ENCODE peak calls at places on chromosomes 4 and X, in ten cellular contexts. X is H1, U is tibial artery, L is heart left ventricle, Z is OCI-LY7, C is mammary epithelial cell, V is ovary, T is IMR-90, O is Caco-2, M is breast epithelium. N is an unnamed sample. For H3K4me1, the result is how much of the 10 kb centered on the place peaks cover.

GRCh38 chrX:97597954-97598353 is 714.2 kb downstream of the RPA4 start:
- DNase-seq in L (no peak), U (no peak), C (no peak), T (no peak), V (no peak), O (no peak), X (no peak), M (no peak), Z (no peak), N (no peak)

GRCh38 chrX:47619486-47620302 is at the start of gene SYN1:
- DNase-seq in M (peak), C (peak), Z (no peak), V (peak), X (peak), O (no peak), T (peak), L (peak), U (peak), N (peak)

GRCh38 chr4:128335541-128335940 is 47.9 kb upstream of the PGRMC2 start:
- DNase-seq in T (no peak), C (peak), X (no peak), U (no peak), V (no peak), M (no peak), Z (no peak), L (no peak), O (no peak), N (no peak)

GRCh38 chr4:169202143-169202699 is 68.5 kb downstream of the SH3RF1 start:
- DNase-seq in V (no peak), M (no peak), L (no peak), X (no peak), T (no peak), O (no peak), U (no peak), Z (no peak), C (no peak), N (no peak)

GRCh38 chr4:154254999-154255398 is 236.6 kb downstream of the DCHS2 start:
- DNase-seq in U (no peak), X (no peak), O (no peak), M (no peak), C (no peak), Z (peak), L (no peak), T (no peak), V (no peak), N (no peak)

GRCh38 chr4:94014484-94015136 is 186.1 kb downstream of the ATOH1 start:
- DNase-seq in Z (no peak), T (no peak), O (no peak), M (no peak), L (no peak), V (no peak), C (no peak), U (no peak), X (no peak), N (no peak)

GRCh38 chr4:182250446-182250845 is 7.2 kb downstream of the TENM3 start:
- DNase-seq in V (no peak), X (no peak), U (no peak), L (no peak), M (no peak), C (peak), Z (no peak), O (no peak), T (no peak), N (no peak)

GRCh38 chr4:65669981-65670330 is 333 bp downstream of the EPHA5 start:
- DNase-seq in X (no peak), T (no peak), Z (no peak), M (no peak), U (no peak), V (no peak), O (no peak), L (no peak), C (no peak), N (no peak)

GRCh38 chr4:142614621-142615323 is 231.3 kb downstream of the INPP4B start:
- DNase-seq in O (no peak), C (peak), L (no peak), Z (no peak), U (no peak), M (no peak), X (no peak), V (no peak), T (peak), N (no peak)

GRCh38 chr4:61401771-61402170 is 201.6 kb downstream of the ADGRL3 start:
- DNase-seq in O (no peak), T (no peak), X (no peak), V (no peak), C (no peak), U (no peak), M (no peak), Z (no peak), L (no peak), N (no peak)

GRCh38 chrX:71365876-71366673 is at the start of gene TAF1:
- DNase-seq in V (peak), Z (peak), X (peak), U (peak), T (peak), M (peak), O (peak), L (peak), C (peak), N (peak)

DNA sequence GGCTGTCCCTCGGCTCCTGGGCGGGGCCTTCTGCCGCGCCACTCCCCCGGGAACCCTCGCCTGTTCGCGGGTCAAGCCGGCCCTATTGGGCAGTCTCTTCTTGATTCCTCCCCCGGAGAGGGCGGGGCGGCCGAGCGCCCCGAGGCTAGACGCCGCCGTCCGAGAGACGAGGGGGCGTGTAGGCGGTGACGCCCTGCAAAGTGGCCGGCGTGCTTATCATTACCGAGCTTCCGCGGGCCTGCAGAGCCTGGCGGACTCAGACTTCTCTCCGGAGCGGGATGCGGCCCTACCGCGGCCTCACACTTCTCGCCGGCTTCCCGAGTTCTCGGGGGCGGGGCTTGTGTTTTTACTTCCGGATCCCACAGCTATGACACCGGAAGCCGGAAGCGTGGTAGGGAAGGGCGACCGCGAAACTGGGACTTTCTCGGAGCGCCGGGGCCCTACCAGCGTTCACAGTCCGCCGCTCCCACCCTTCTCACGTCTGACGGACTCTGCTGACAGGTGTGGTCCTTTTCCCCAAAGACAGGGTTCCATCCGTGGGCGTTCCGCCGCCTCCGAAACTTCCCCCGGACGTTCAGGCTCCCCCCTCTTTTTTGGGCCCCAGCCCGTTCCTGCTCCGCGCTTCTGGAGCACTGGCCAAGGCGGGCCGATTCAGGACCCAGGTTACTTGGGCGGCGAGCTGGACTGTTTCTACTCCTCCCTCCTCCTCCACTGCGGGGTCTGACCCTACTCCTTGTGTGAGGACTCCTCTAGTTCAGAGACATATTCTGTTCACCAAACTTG is at the start of gene IKBKG:
- DNase-seq in C (peak), M (peak), L (peak), T (peak), O (peak), X (peak), Z (peak), V (peak), U (peak), N (peak)
- H3K4me1 ChIP-seq in C (under half), M (under half), L (under half), T (under half), O (under half), X (under half), Z (under half), V (under half), U (half or more), N (under half)

GRCh38 chr4:1218892-1219552 is 29.9 kb downstream of the CTBP1 start:
- DNase-seq in O (no peak), L (no peak), Z (peak), U (no peak), T (no peak), M (no peak), C (no peak), X (no peak), V (no peak), N (no peak)
- H3K4me3 ChIP-seq in O (no peak), L (no peak), Z (peak), U (no peak), T (no peak), M (no peak), C (no peak), X (no peak), V (no peak), N (no peak)

DNA sequence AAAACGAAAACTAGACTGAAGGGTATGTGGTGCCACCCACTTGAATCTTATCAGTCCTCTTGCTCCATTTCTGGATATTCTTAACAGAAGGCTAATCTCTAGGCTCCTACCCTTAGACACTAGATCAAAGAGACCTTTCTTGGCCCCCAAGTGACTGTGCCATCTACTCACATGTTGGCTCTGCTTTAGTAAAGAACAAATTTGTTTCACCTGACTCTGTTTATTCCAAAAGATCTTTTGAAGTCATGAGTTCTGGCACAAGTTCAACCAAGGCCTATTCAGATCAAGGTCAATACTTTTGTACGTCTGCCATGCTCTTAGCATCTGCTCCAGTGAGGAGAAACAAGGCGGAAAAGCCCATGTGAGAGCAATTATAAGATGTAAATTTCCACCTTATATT is 37.3 kb downstream of the MAGEB17 start:
- DNase-seq in V (no peak), C (no peak), L (no peak), T (no peak), O (no peak), X (no peak), M (no peak), Z (no peak), U (no peak), N (no peak)
- H3K4me1 ChIP-seq in V (under half), C (under half), L (under half), T (under half), O (under half), X (under half), M (under half), Z (under half), U (under half), N (under half)

DNA sequence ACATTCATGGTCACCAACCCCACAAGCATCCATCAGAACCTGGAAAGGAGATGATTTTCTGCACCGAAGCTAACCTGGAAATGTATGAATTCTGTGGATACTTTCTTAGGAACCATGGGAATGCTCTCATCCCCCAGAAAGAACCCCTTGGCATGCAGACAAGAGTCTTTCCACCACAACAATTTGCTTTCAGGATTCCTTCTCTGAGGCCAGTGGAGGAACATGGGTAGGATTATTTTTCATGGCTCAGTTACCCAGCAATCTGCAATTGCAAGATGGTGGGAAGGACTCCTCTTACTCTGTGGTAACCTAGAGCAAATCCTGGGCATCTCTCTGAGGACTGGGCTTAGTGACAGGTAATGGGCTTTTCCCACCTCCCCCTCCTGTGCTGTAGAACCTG is 131.9 kb upstream of the MSX1 start:
- DNase-seq in X (no peak), V (no peak), U (no peak), M (no peak), Z (no peak), O (no peak), C (no peak), T (no peak), L (no peak), N (no peak)
- H3K4me3 ChIP-seq in X (no peak), V (no peak), U (no peak), M (no peak), Z (no peak), O (no peak), C (no peak), T (no peak), L (no peak), N (no peak)

GRCh38 chr4:69977582-69977981 is 12.1 kb upstream of the CSN2 start:
- DNase-seq in L (no peak), C (no peak), X (no peak), T (no peak), U (no peak), O (no peak), V (no peak), Z (no peak), M (no peak), N (no peak)
- H3K4me1 ChIP-seq in L (under half), C (under half), X (under half), T (under half), U (under half), O (under half), V (under half), Z (under half), M (under half), N (under half)

DNA sequence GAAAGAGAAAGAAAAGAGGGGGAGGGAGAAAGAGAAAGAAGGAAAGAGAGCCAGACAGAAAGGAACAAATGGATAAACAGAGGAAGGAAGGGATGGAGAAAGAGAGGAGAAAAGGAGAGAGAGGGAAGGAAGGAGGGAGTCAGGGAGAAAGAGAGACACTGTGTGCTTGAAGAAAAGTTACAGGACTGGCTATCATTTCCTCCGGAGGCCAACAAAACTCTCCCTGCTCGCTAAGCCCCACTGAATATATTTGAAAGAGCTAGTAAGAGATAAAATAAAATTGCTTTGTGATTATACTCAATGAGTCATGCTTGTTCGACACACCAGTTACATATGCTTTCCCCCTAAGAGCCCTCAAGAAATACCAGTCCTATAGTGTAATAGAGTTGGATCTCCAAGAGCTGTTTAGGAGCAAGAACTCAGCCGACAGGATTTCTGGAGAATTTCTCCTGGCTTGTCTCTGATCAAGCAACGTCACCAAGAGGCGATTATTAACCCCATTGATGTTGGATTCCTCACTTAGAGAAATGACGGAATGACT is 102.2 kb downstream of the MXRA5 start:
- DNase-seq in M (no peak), O (no peak), L (no peak), Z (no peak), X (no peak), T (peak), C (peak), U (no peak), V (no peak), N (no peak)
- H3K4me3 ChIP-seq in M (no peak), O (no peak), L (no peak), Z (no peak), X (no peak), T (peak), C (no peak), U (no peak), V (no peak), N (no peak)

DNA sequence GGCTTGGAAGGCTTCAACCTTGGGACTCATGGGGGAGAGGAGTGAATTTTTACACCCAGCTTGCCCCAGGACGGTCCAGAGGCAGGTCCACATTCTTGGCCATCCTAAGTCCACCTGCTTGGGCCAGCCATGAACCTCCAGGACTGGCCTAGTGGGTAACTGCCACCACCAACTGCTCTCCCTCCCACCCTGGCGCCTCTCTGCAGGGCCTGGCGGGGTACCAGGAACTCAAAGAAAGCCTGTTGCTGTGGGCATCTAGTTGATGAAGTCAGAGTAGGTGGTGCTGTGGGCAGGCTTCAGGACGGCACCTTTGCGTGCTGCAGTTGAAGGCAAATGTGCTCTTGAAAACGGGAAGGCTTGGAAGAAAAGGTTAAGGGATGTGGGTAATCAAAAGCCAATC is 12.0 kb downstream of the BCOR start:
- DNase-seq in O (no peak), L (no peak), M (no peak), U (no peak), Z (no peak), C (no peak), T (no peak), X (no peak), V (no peak), N (no peak)
- H3K4me1 ChIP-seq in O (under half), L (under half), M (under half), U (half or more), Z (half or more), C (under half), T (under half), X (under half), V (under half), N (under half)

GRCh38 chr4:85498068-85498733 is 23.3 kb downstream of the ARHGAP24 start:
- DNase-seq in M (peak), O (no peak), U (peak), X (no peak), T (peak), Z (no peak), L (peak), V (peak), C (peak), N (peak)

GRCh38 chr4:85496933-85497332 is 22.0 kb downstream of the ARHGAP24 start:
- DNase-seq in Z (no peak), L (no peak), V (no peak), O (no peak), M (no peak), X (no peak), C (peak), U (no peak), T (peak), N (no peak)

GRCh38 chr4:85496146-85496849 is 21.3 kb downstream of the ARHGAP24 start:
- DNase-seq in Z (no peak), U (no peak), X (no peak), L (no peak), O (no peak), C (no peak), M (no peak), T (no peak), V (no peak), N (no peak)

GRCh38 chr4:85499573-85499972 is 24.6 kb downstream of the ARHGAP24 start:
- DNase-seq in T (no peak), C (no peak), O (no peak), X (no peak), L (no peak), V (no peak), Z (no peak), U (no peak), M (no peak), N (no peak)

DNA sequence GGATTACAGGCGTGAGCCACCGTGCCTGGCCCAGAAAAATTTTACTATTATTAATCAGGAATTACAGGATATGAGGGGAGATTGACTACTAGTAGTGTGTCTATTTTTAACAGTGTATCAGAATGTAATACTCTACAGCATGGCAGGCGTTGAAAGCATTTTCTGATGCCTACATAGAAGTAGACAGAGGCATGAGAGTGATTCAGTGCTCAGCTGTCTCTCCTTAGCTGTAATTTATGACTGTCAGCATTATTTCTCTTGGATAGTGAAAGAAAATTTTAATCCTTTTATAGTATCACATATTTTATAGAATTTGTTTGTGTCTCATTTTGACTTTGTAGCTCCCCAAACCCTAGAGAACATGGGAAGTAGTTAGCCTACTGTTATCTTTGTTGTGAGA is 20.7 kb downstream of the ARHGAP24 start:
- DNase-seq in Z (no peak), T (no peak), L (no peak), M (no peak), V (no peak), U (no peak), O (no peak), X (no peak), C (no peak), N (no peak)
- H3K4me3 ChIP-seq in Z (no peak), T (no peak), L (no peak), M (no peak), V (no peak), U (no peak), O (no peak), X (no peak), C (no peak), N (no peak)

DNA sequence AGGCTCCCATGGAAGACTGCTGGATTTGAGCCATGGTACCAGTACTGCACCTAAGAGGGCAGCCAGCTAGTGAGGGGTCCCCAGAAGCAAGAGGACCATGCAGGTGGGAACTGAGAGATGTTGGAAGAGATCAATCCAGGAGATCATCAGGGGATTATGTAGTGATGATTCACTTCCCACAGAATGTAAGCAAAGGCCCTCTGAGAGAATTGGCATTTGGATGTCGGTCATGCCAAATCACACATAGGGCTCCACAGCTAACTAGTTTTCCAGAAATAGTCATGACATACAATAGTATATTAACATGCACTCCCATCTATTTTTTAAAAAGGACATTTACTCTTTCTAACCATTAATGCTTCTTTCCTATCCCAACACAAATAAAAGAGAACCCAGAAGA is 112.5 kb downstream of the RASGEF1B start:
- DNase-seq in M (no peak), L (no peak), C (peak), T (peak), U (no peak), X (no peak), V (no peak), Z (no peak), O (no peak), N (no peak)
- H3K4me1 ChIP-seq in M (under half), L (under half), C (under half), T (under half), U (under half), X (under half), V (under half), Z (under half), O (under half), N (under half)